ENCODE peak calls at places on chromosomes 13 and 19, in five cellular contexts. One of them, this sample, is unnamed.
A peak's percentile ranks its signal among the peaks of the same experiment; 100 is the strongest.

GRCh38 chr19:35509018-35509652 is 4.3 kb downstream of the DMKN start:
- DNase-seq in aorta: no peak
- DNase-seq in GM23248: peak; percentile 38
- DNase-seq in heart left ventricle: no peak
- DNase-seq in dorsolateral prefrontal cortex: no peak
- DNase-seq in this sample: peak; percentile 87

GRCh38 chr19:41511628-41512027 is 64.3 kb upstream of the CEACAM21 start:
- DNase-seq in aorta: no peak
- DNase-seq in GM23248: no peak
- DNase-seq in heart left ventricle: no peak
- DNase-seq in dorsolateral prefrontal cortex: no peak
- DNase-seq in this sample: no peak

GRCh38 chr13:99363949-99364348 is 56.8 kb upstream of the GPR183 start:
- DNase-seq in aorta: no peak
- DNase-seq in GM23248: no peak
- DNase-seq in heart left ventricle: no peak
- DNase-seq in dorsolateral prefrontal cortex: no peak
- DNase-seq in this sample: no peak

GRCh38 chr13:75566658-75567057 is 17.1 kb downstream of the UCHL3 start:
- DNase-seq in aorta: no peak
- DNase-seq in GM23248: peak; percentile 70
- DNase-seq in heart left ventricle: no peak
- DNase-seq in dorsolateral prefrontal cortex: no peak
- DNase-seq in this sample: peak; percentile 24

GRCh38 chr13:86464193-86464592 is 665.0 kb upstream of the SLITRK6 start:
- DNase-seq in aorta: no peak
- DNase-seq in GM23248: peak; percentile 2
- DNase-seq in heart left ventricle: no peak
- DNase-seq in dorsolateral prefrontal cortex: no peak
- DNase-seq in this sample: no peak

GRCh38 chr13:92806215-92806614 is 420.4 kb upstream of the GPC6 start:
- DNase-seq in aorta: no peak
- DNase-seq in GM23248: peak; percentile 28
- DNase-seq in heart left ventricle: no peak
- DNase-seq in dorsolateral prefrontal cortex: no peak
- DNase-seq in this sample: no peak

GRCh38 chr19:22945560-22945959 is 57.4 kb downstream of the ZNF728 start:
- DNase-seq in aorta: no peak
- DNase-seq in GM23248: peak; percentile 14
- DNase-seq in heart left ventricle: no peak
- DNase-seq in dorsolateral prefrontal cortex: no peak
- DNase-seq in this sample: no peak

GRCh38 chr13:113442354-113442984 is 10.8 kb downstream of the ADPRHL1 start:
- DNase-seq in aorta: peak; percentile 46
- DNase-seq in GM23248: no peak
- DNase-seq in heart left ventricle: peak; percentile 8
- DNase-seq in dorsolateral prefrontal cortex: no peak
- DNase-seq in this sample: no peak

GRCh38 chr19:46739290-46739771 is 6.5 kb upstream of the FKRP start:
- DNase-seq in aorta: peak; percentile 81
- DNase-seq in GM23248: no peak
- DNase-seq in heart left ventricle: peak; percentile 95
- DNase-seq in dorsolateral prefrontal cortex: peak; percentile 94
- DNase-seq in this sample: no peak

GRCh38 chr13:42804244-42804868 is 23.0 kb downstream of the FAM216B start:
- DNase-seq in aorta: no peak
- DNase-seq in GM23248: no peak
- DNase-seq in heart left ventricle: no peak
- DNase-seq in dorsolateral prefrontal cortex: no peak
- DNase-seq in this sample: no peak

GRCh38 chr13:111467111-111467890 is 146.9 kb downstream of the TEX29 start:
- DNase-seq in aorta: no peak
- DNase-seq in GM23248: no peak
- DNase-seq in heart left ventricle: no peak
- DNase-seq in dorsolateral prefrontal cortex: no peak
- DNase-seq in this sample: no peak

GRCh38 chr19:13195678-13196077 is 45.5 kb downstream of the IER2 start:
- DNase-seq in aorta: no peak
- DNase-seq in GM23248: no peak
- DNase-seq in heart left ventricle: no peak
- DNase-seq in dorsolateral prefrontal cortex: no peak
- DNase-seq in this sample: peak; percentile 87

GRCh38 chr19:10891360-10892108 is 20.2 kb downstream of the CARM1 start:
- DNase-seq in aorta: no peak
- DNase-seq in GM23248: no peak
- DNase-seq in heart left ventricle: peak; percentile 54
- DNase-seq in dorsolateral prefrontal cortex: no peak
- DNase-seq in this sample: peak; percentile 66

GRCh38 chr19:17524651-17525050 is 13.2 kb downstream of the PGLS start:
- DNase-seq in aorta: no peak
- DNase-seq in GM23248: no peak
- DNase-seq in heart left ventricle: no peak
- DNase-seq in dorsolateral prefrontal cortex: no peak
- DNase-seq in this sample: no peak

GRCh38 chr19:13850910-13851753 is 25.8 kb upstream of the NANOS3 start:
- DNase-seq in aorta: peak; percentile 96
- DNase-seq in GM23248: peak; percentile 96
- DNase-seq in heart left ventricle: peak; percentile 89
- DNase-seq in dorsolateral prefrontal cortex: no peak
- DNase-seq in this sample: peak; percentile 94

GRCh38 chr13:28583661-28584091 is 75.3 kb upstream of the POMP start:
- DNase-seq in aorta: no peak
- DNase-seq in GM23248: peak; percentile 24
- DNase-seq in heart left ventricle: no peak
- DNase-seq in dorsolateral prefrontal cortex: peak; percentile 66
- DNase-seq in this sample: no peak

GRCh38 chr13:51425410-51426042 is 27.3 kb downstream of the INTS6 start:
- DNase-seq in aorta: no peak
- DNase-seq in GM23248: peak; percentile 79
- DNase-seq in heart left ventricle: no peak
- DNase-seq in dorsolateral prefrontal cortex: no peak
- DNase-seq in this sample: peak; percentile 10

GRCh38 chr13:110236831-110237261 is 70.1 kb downstream of the COL4A1 start:
- DNase-seq in aorta: no peak
- DNase-seq in GM23248: no peak
- DNase-seq in heart left ventricle: peak; percentile 84
- DNase-seq in dorsolateral prefrontal cortex: no peak
- DNase-seq in this sample: no peak

GRCh38 chr19:5016781-5017180 is 47.9 kb downstream of the KDM4B start:
- DNase-seq in aorta: no peak
- DNase-seq in GM23248: no peak
- DNase-seq in heart left ventricle: no peak
- DNase-seq in dorsolateral prefrontal cortex: no peak
- DNase-seq in this sample: no peak

GRCh38 chr13:31427151-31427867 is 227.5 kb downstream of the B3GLCT start:
- DNase-seq in aorta: no peak
- DNase-seq in GM23248: no peak
- DNase-seq in heart left ventricle: no peak
- DNase-seq in dorsolateral prefrontal cortex: no peak
- DNase-seq in this sample: no peak

GRCh38 chr13:51795419-51795818 is 8.5 kb downstream of the DHRS12 start:
- DNase-seq in aorta: no peak
- DNase-seq in GM23248: no peak
- DNase-seq in heart left ventricle: no peak
- DNase-seq in dorsolateral prefrontal cortex: no peak
- DNase-seq in this sample: no peak

GRCh38 chr13:37417042-37417441 is 181.5 kb downstream of the POSTN start:
- DNase-seq in aorta: no peak
- DNase-seq in GM23248: no peak
- DNase-seq in heart left ventricle: no peak
- DNase-seq in dorsolateral prefrontal cortex: no peak
- DNase-seq in this sample: no peak

GRCh38 chr13:29924482-29924884 is 74.1 kb upstream of the UBL3 start:
- DNase-seq in aorta: no peak
- DNase-seq in GM23248: peak; percentile 89
- DNase-seq in heart left ventricle: no peak
- DNase-seq in dorsolateral prefrontal cortex: no peak
- DNase-seq in this sample: peak; percentile 36
- H3K4me3 ChIP-seq in aorta: no peak overlapping the region
- H3K4me3 ChIP-seq in GM23248: peak overlapping the region; percentile 38
- H3K4me3 ChIP-seq in heart left ventricle: no peak overlapping the region
- H3K4me3 ChIP-seq in dorsolateral prefrontal cortex: no peak overlapping the region
- H3K4me3 ChIP-seq in this sample: no peak overlapping the region

GRCh38 chr19:16328824-16329482 is 4.3 kb downstream of the KLF2 start:
- DNase-seq in aorta: no peak
- DNase-seq in GM23248: peak; percentile 58
- DNase-seq in heart left ventricle: no peak
- DNase-seq in dorsolateral prefrontal cortex: no peak
- DNase-seq in this sample: no peak
- H3K27ac ChIP-seq in aorta: peak overlapping the region; percentile 91
- H3K27ac ChIP-seq in GM23248: peak overlapping the region; percentile 81
- H3K27ac ChIP-seq in heart left ventricle: peak overlapping the region; percentile 95
- H3K27ac ChIP-seq in dorsolateral prefrontal cortex: peak overlapping the region; percentile 36
- H3K27ac ChIP-seq in this sample: peak overlapping the region; percentile 17

DNA sequence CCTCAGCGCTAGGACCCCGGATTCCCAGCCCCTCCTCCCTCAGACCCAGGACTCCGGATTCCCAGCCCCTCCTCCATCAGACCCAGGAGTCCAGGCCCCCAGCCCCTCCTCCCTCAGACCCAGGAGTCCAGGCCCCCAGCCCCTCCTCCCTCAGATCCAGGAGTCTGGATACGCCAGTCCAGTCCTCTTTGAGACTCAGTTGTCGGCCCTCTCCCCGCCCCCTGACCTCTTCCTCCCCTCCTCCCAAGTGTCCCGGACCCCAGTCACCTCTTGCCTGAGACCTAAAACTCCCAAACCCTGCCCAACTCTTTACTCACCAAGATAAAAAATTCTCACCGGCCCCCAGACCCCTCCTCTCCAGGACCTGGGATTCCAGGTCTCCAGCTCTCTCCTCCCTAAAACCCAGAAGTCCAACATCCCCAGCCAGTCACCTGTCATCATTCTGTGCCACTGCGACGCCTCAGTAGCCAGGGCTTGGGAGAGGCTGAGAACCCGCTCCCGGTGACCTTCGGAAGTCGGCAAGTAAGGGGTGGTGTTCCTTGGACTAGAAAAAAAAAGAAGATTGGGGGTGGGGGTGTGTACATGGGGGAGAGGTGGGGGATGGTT is 1.4 kb upstream of the HSD17B14 start:
- DNase-seq in aorta: no peak
- DNase-seq in GM23248: no peak
- DNase-seq in heart left ventricle: no peak
- DNase-seq in dorsolateral prefrontal cortex: no peak
- DNase-seq in this sample: no peak
- H3K4me3 ChIP-seq in aorta: no peak overlapping the region
- H3K4me3 ChIP-seq in GM23248: peak overlapping the region; percentile 61
- H3K4me3 ChIP-seq in heart left ventricle: peak overlapping the region; percentile 54
- H3K4me3 ChIP-seq in dorsolateral prefrontal cortex: peak overlapping the region; percentile 63
- H3K4me3 ChIP-seq in this sample: peak overlapping the region; percentile 25

GRCh38 chr19:20078696-20079095 is 896 bp downstream of the ZNF90 start:
- DNase-seq in aorta: peak; percentile 78
- DNase-seq in GM23248: peak; percentile 64
- DNase-seq in heart left ventricle: peak; percentile 40
- DNase-seq in dorsolateral prefrontal cortex: peak; percentile 34
- DNase-seq in this sample: peak; percentile 53
- H3K27ac ChIP-seq in aorta: no peak overlapping the region
- H3K27ac ChIP-seq in GM23248: peak overlapping the region; percentile 49
- H3K27ac ChIP-seq in heart left ventricle: no peak overlapping the region
- H3K27ac ChIP-seq in dorsolateral prefrontal cortex: no peak overlapping the region
- H3K27ac ChIP-seq in this sample: peak overlapping the region; percentile 62

GRCh38 chr19:2148482-2149135 is 2.8 kb downstream of the AP3D1 start:
- DNase-seq in aorta: no peak
- DNase-seq in GM23248: no peak
- DNase-seq in heart left ventricle: no peak
- DNase-seq in dorsolateral prefrontal cortex: no peak
- DNase-seq in this sample: no peak
- H3K4me3 ChIP-seq in aorta: no peak overlapping the region
- H3K4me3 ChIP-seq in GM23248: no peak overlapping the region
- H3K4me3 ChIP-seq in heart left ventricle: no peak overlapping the region
- H3K4me3 ChIP-seq in dorsolateral prefrontal cortex: no peak overlapping the region
- H3K4me3 ChIP-seq in this sample: no peak overlapping the region

This sample was measured in hepatocyte.